ENCODE peak calls at places on chromosomes 7 and 10, in four cellular contexts. J is ecto neural progenitor cell, W is caudate nucleus, S is sciatic nerve. Z is an unnamed sample.

GRCh38 chr7:135859548-135859947 is 110.9 kb upstream of the FAM180A start:
- DNase-seq in J (no peak), W (no peak), S (no peak), Z (no peak)

GRCh38 chr10:26739087-26739631 is 41.7 kb downstream of the PDSS1 start:
- DNase-seq in J (no peak), W (no peak), S (no peak), Z (no peak)

GRCh38 chr10:986881-987634 is 1.2 kb upstream of the GTPBP4 start:
- DNase-seq in J (no peak), W (peak), S (no peak), Z (no peak)

GRCh38 chr7:143512488-143513340 is 35.0 kb downstream of the TAS2R41 start:
- DNase-seq in J (no peak), W (no peak), S (no peak), Z (no peak)

GRCh38 chr7:154789404-154789803 is 213.5 kb downstream of the PAXIP1 start:
- DNase-seq in J (no peak), W (peak), S (no peak), Z (no peak)

GRCh38 chr10:32005050-32005449 is 51.2 kb downstream of the KIF5B start:
- DNase-seq in J (no peak), W (peak), S (no peak), Z (no peak)

GRCh38 chr10:118662228-118663035 is 67.0 kb upstream of the PRLHR start:
- DNase-seq in J (no peak), W (no peak), S (no peak), Z (peak)

GRCh38 chr7:45015313-45015712 is 15.3 kb downstream of the CCM2 start:
- DNase-seq in J (no peak), W (no peak), S (no peak), Z (peak)

GRCh38 chr7:14900051-14900450 is 2.5 kb downstream of the DGKB start:
- DNase-seq in J (no peak), W (no peak), S (no peak), Z (no peak)

Z was measured in sigmoid colon.